ENCODE peak calls at places on chromosomes 2 and 18, in five cellular contexts. One of them, this sample, is unnamed.

GRCh38 chr2:94874277-94874997 is 3.2 kb downstream of the TEKT4 start:
- DNase-seq in KG1: peak
- DNase-seq in activated T-cell treated with anti-CD3 and anti-CD28 coated beads for 24 hours: peak
- DNase-seq in brain microvascular endothelial cell: no peak
- DNase-seq in psoas muscle: no peak
- DNase-seq in this sample: peak

GRCh38 chr2:121297217-121297830 is 12.3 kb upstream of the TFCP2L1 start:
- DNase-seq in activated T-cell treated with anti-CD3 and anti-CD28 coated beads for 24 hours: no peak
- DNase-seq in psoas muscle: no peak
- DNase-seq in KG1: no peak
- DNase-seq in brain microvascular endothelial cell: peak
- DNase-seq in this sample: no peak

GRCh38 chr2:127695491-127696472 is 5.5 kb upstream of the SFT2D3 start:
- DNase-seq in brain microvascular endothelial cell: peak
- DNase-seq in psoas muscle: peak
- DNase-seq in activated T-cell treated with anti-CD3 and anti-CD28 coated beads for 24 hours: peak
- DNase-seq in KG1: no peak
- DNase-seq in this sample: no peak

GRCh38 chr2:240431663-240432424 is 3.6 kb upstream of the GPC1 start:
- DNase-seq in activated T-cell treated with anti-CD3 and anti-CD28 coated beads for 24 hours: no peak
- DNase-seq in KG1: no peak
- DNase-seq in brain microvascular endothelial cell: no peak
- DNase-seq in psoas muscle: no peak
- DNase-seq in this sample: no peak

GRCh38 chr2:156331572-156332451 is 709 bp downstream of the NR4A2 start:
- DNase-seq in activated T-cell treated with anti-CD3 and anti-CD28 coated beads for 24 hours: no peak
- DNase-seq in psoas muscle: peak
- DNase-seq in brain microvascular endothelial cell: peak
- DNase-seq in KG1: no peak
- DNase-seq in this sample: no peak

GRCh38 chr2:11385222-11385621 is 40.8 kb upstream of the ROCK2 start:
- DNase-seq in brain microvascular endothelial cell: no peak
- DNase-seq in KG1: no peak
- DNase-seq in activated T-cell treated with anti-CD3 and anti-CD28 coated beads for 24 hours: no peak
- DNase-seq in psoas muscle: no peak
- DNase-seq in this sample: no peak

GRCh38 chr2:122851972-122852531 is 1096.6 kb downstream of the TSN start:
- DNase-seq in psoas muscle: no peak
- DNase-seq in brain microvascular endothelial cell: no peak
- DNase-seq in activated T-cell treated with anti-CD3 and anti-CD28 coated beads for 24 hours: no peak
- DNase-seq in KG1: no peak
- DNase-seq in this sample: no peak

GRCh38 chr2:76197842-76198448 is 487.2 kb upstream of the GCFC2 start:
- DNase-seq in psoas muscle: no peak
- DNase-seq in activated T-cell treated with anti-CD3 and anti-CD28 coated beads for 24 hours: peak
- DNase-seq in brain microvascular endothelial cell: peak
- DNase-seq in KG1: peak
- DNase-seq in this sample: no peak

GRCh38 chr2:24763843-24764242 is 29.3 kb downstream of the PTRHD1 start:
- DNase-seq in brain microvascular endothelial cell: no peak
- DNase-seq in KG1: no peak
- DNase-seq in activated T-cell treated with anti-CD3 and anti-CD28 coated beads for 24 hours: no peak
- DNase-seq in psoas muscle: no peak
- DNase-seq in this sample: no peak

GRCh38 chr2:42830922-42831574 is 38.7 kb upstream of the HAAO start:
- DNase-seq in activated T-cell treated with anti-CD3 and anti-CD28 coated beads for 24 hours: no peak
- DNase-seq in KG1: no peak
- DNase-seq in brain microvascular endothelial cell: no peak
- DNase-seq in psoas muscle: no peak
- DNase-seq in this sample: no peak

GRCh38 chr18:44495151-44495550 is 185.5 kb upstream of the SETBP1 start:
- DNase-seq in activated T-cell treated with anti-CD3 and anti-CD28 coated beads for 24 hours: no peak
- DNase-seq in KG1: no peak
- DNase-seq in brain microvascular endothelial cell: no peak
- DNase-seq in psoas muscle: no peak
- DNase-seq in this sample: no peak

GRCh38 chr2:113157897-113158753 is 15.6 kb upstream of the PSD4 start:
- DNase-seq in psoas muscle: no peak
- DNase-seq in KG1: no peak
- DNase-seq in brain microvascular endothelial cell: peak
- DNase-seq in activated T-cell treated with anti-CD3 and anti-CD28 coated beads for 24 hours: no peak
- DNase-seq in this sample: no peak

GRCh38 chr2:177078416-177078815 is 134.2 kb upstream of the HNRNPA3 start:
- DNase-seq in brain microvascular endothelial cell: no peak
- DNase-seq in KG1: no peak
- DNase-seq in activated T-cell treated with anti-CD3 and anti-CD28 coated beads for 24 hours: no peak
- DNase-seq in psoas muscle: peak
- DNase-seq in this sample: no peak

GRCh38 chr2:168029071-168029470 is 218.3 kb downstream of the STK39 start:
- DNase-seq in psoas muscle: no peak
- DNase-seq in activated T-cell treated with anti-CD3 and anti-CD28 coated beads for 24 hours: no peak
- DNase-seq in KG1: no peak
- DNase-seq in brain microvascular endothelial cell: no peak
- DNase-seq in this sample: no peak

GRCh38 chr2:157751462-157752058 is 122.9 kb upstream of the ACVR1C start:
- DNase-seq in activated T-cell treated with anti-CD3 and anti-CD28 coated beads for 24 hours: peak
- DNase-seq in psoas muscle: peak
- DNase-seq in KG1: no peak
- DNase-seq in brain microvascular endothelial cell: peak
- DNase-seq in this sample: no peak